ENCODE peak calls at places on chromosomes 7 and 10, in four cellular contexts. C is ACHN, J is amniotic stem cell, N is HS-27A. U is an unnamed sample.

GRCh38 chr10:106573106-106573505 is 591.4 kb downstream of the SORCS1 start:
- DNase-seq in C (no peak), J (peak), N (peak), U (peak)

GRCh38 chr7:85426487-85426960 is 239.7 kb upstream of the SEMA3D start:
- DNase-seq in N (no peak), C (no peak), J (no peak), U (no peak)

GRCh38 chr10:23198610-23198939 is 6.5 kb downstream of the PTF1A start:
- DNase-seq in J (no peak), C (no peak), N (no peak), U (no peak)

GRCh38 chr7:40780431-40780830 is 645.6 kb downstream of the SUGCT start:
- DNase-seq in J (no peak), N (no peak), C (no peak), U (no peak)

GRCh38 chr10:132360766-132361447 is 28.9 kb downstream of the LRRC27 start:
- DNase-seq in J (no peak), N (no peak), C (peak), U (no peak)

GRCh38 chr10:114855776-114856543 is 34.4 kb downstream of the FHIP2A start:
- DNase-seq in J (no peak), C (peak), N (peak), U (peak)

GRCh38 chr10:13711281-13711680 is 124.5 kb downstream of the PRPF18 start:
- DNase-seq in N (no peak), C (no peak), J (no peak), U (no peak)

GRCh38 chr7:91089382-91089963 is 174.8 kb upstream of the FZD1 start:
- DNase-seq in J (peak), C (peak), N (no peak), U (no peak)

GRCh38 chr7:4201566-4201965 is 480.5 kb upstream of the FOXK1 start:
- DNase-seq in J (no peak), C (no peak), N (no peak), U (no peak)

GRCh38 chr10:122461729-122462532 is 578 bp downstream of the HTRA1 start:
- DNase-seq in N (no peak), J (no peak), C (no peak), U (no peak)

GRCh38 chr10:80474920-80475319 is 20.8 kb downstream of the TSPAN14 start:
- DNase-seq in J (no peak), C (no peak), N (no peak), U (no peak)

U was measured in HS-5.